ENCODE peak calls at places on chromosome 6, in ten cellular contexts. B is breast epithelium, Q is Peyer's patch, N is esophagus squamous epithelium, K is sigmoid colon, Z is HepG2, Y is tibial nerve, E is heart left ventricle, A is IMR-90, P is thyroid gland. T is an unnamed sample.

GRCh38 chr6:155078331-155078745 is 83.2 kb downstream of the TIAM2 start:
- DNase-seq in Z (no peak), E (no peak), N (no peak), A (no peak), Y (peak), B (no peak), P (peak), Q (no peak), K (no peak), T (no peak)

GRCh38 chr6:142222022-142222421 is 75.0 kb downstream of the VTA1 start:
- DNase-seq in P (no peak), Z (no peak), K (no peak), Y (no peak), A (no peak), B (no peak), Q (no peak), E (no peak), N (no peak), T (no peak)

GRCh38 chr6:26172496-26172958 is 85.3 kb downstream of the HFE start:
- DNase-seq in A (peak), Q (peak), N (no peak), K (no peak), Y (no peak), Z (no peak), P (no peak), E (peak), B (peak), T (no peak)

GRCh38 chr6:68086199-68086598 is 548.9 kb upstream of the ADGRB3 start:
- DNase-seq in A (no peak), N (no peak), Z (no peak), Y (no peak), E (no peak), P (no peak), B (no peak), K (no peak), Q (no peak), T (no peak)

GRCh38 chr6:111427341-111428116 is 55.5 kb downstream of the REV3L start:
- DNase-seq in A (peak), Z (peak), B (no peak), P (no peak), K (no peak), E (no peak), N (no peak), Q (no peak), Y (no peak), T (peak)

GRCh38 chr6:111992851-111993250 is 61.1 kb upstream of the CCN6 start:
- DNase-seq in E (no peak), P (no peak), Q (no peak), Y (no peak), N (no peak), B (no peak), A (peak), Z (no peak), K (no peak), T (no peak)

GRCh38 chr6:151242420-151242841 is 2.7 kb downstream of the AKAP12 start:
- DNase-seq in K (peak), Y (no peak), B (no peak), E (no peak), P (peak), Q (no peak), Z (no peak), N (no peak), A (no peak), T (no peak)

GRCh38 chr6:4155848-4156466 is 20.6 kb upstream of the ECI2 start:
- DNase-seq in E (peak), Q (peak), P (peak), Y (peak), N (no peak), B (peak), A (peak), Z (peak), K (peak), T (peak)

GRCh38 chr6:117840541-117840983 is 66.5 kb upstream of the SLC35F1 start:
- DNase-seq in Q (no peak), E (no peak), N (no peak), A (peak), P (no peak), B (no peak), Z (peak), K (no peak), Y (no peak), T (peak)

GRCh38 chr6:150755524-150755923 is 110.0 kb upstream of the MTHFD1L start:
- DNase-seq in N (no peak), A (no peak), P (no peak), Z (no peak), K (no peak), E (no peak), Q (no peak), Y (no peak), B (no peak), T (no peak)

GRCh38 chr6:100880149-100880900 is 804 bp downstream of the ASCC3 start:
- DNase-seq in B (no peak), Z (peak), Y (no peak), Q (no peak), P (no peak), N (no peak), E (no peak), A (peak), K (no peak), T (peak)

GRCh38 chr6:147906361-147906760 is 397.9 kb downstream of the SAMD5 start:
- DNase-seq in Z (no peak), A (no peak), Q (no peak), Y (no peak), P (no peak), N (no peak), B (no peak), K (no peak), E (no peak), T (no peak)

GRCh38 chr6:120785459-120786086 is 548.7 kb downstream of the TBC1D32 start:
- DNase-seq in Z (no peak), Y (no peak), Q (no peak), E (no peak), A (no peak), N (no peak), P (no peak), B (no peak), K (no peak), T (no peak)

GRCh38 chr6:14921878-14922277 is 324.0 kb upstream of the JARID2 start:
- DNase-seq in E (peak), N (no peak), A (no peak), Z (no peak), Q (no peak), P (no peak), Y (peak), K (peak), B (no peak), T (no peak)

GRCh38 chr6:87742106-87742505 is 40.1 kb upstream of the AKIRIN2 start:
- DNase-seq in E (no peak), A (no peak), N (no peak), P (no peak), B (no peak), Q (peak), Y (peak), K (no peak), Z (no peak), T (no peak)
- H3K27ac ChIP-seq in E (no peak), A (no peak), N (no peak), P (no peak), B (no peak), Q (no peak), Y (no peak), K (no peak), Z (no peak), T (no peak)

GRCh38 chr6:158648682-158649131 is 1.1 kb upstream of the SYTL3 start:
- DNase-seq in Y (no peak), P (no peak), Z (no peak), N (no peak), E (no peak), A (peak), Q (peak), B (no peak), K (peak), T (no peak)

GRCh38 chr6:158647501-158647900 is 2.4 kb upstream of the SYTL3 start:
- DNase-seq in B (no peak), A (peak), Z (no peak), Y (no peak), P (no peak), K (no peak), E (no peak), Q (peak), N (no peak), T (no peak)

GRCh38 chr6:158645064-158646022 is 800 bp upstream of the DYNLT1 start:
- DNase-seq in B (no peak), Q (peak), P (peak), Y (no peak), K (peak), N (no peak), E (no peak), Z (no peak), A (no peak), T (no peak)

GRCh38 chr6:158646023-158646888 is 1.7 kb upstream of the DYNLT1 start:
- DNase-seq in K (peak), N (no peak), B (no peak), Q (peak), Z (no peak), Y (no peak), E (no peak), A (no peak), P (peak), T (no peak)

DNA sequence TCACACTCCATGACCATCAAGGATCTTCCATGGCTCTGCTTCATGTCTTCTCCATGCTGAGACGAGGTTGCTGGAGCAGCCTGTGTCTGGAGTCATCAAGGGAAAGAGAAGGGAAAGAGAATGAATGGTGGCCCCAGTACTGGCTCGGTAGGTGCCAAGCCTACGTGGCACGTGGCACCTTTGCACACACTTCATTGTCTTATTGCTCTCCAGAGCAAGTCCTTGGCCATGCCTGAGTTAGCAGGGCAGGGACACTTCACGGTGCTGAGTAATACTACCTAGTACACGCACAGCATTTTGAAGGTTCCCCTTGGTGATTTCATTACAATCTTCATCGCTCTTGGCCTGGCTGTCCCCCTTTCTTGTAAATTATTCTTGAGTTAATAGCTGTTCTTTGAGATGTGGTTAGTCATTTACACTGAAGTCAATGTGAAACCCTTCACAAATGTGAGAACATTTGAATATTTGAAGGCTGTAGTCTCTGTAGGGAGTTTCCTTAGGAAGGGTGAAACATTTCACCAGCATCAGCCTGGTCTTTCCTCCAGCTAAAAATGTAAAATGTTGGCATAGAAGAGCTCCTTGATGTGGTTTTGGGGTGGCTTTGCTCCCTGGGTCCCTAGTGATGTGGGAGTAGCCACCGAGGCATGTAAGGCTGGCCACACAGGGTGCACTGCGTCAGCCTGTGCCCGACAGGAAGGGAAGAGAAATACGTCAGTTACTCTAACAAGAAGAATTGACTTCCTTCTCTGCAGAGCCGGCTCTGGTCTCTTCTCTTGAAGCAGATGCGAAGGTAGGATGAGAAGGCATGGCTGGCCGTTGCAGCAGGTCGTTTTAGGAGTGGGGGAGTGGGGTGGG is at the start of gene SYTL3:
- DNase-seq in E (peak), Y (no peak), P (peak), A (peak), N (peak), B (no peak), Z (no peak), K (peak), Q (peak), T (no peak)
- TF ChIP-seq POLR2A in E (no peak), Y (no peak), P (no peak), A (peak), N (no peak), B (no peak), Z (no peak), K (no peak), Q (peak), T (peak)

GRCh38 chr6:1043458-1043836 is 268.5 kb upstream of the FOXQ1 start:
- DNase-seq in K (no peak), P (no peak), N (no peak), Q (no peak), Z (no peak), B (no peak), A (no peak), E (no peak), Y (no peak), T (no peak)
- H3K27ac ChIP-seq in K (no peak), P (no peak), N (no peak), Q (no peak), Z (no peak), B (no peak), A (no peak), E (no peak), Y (no peak), T (no peak)

DNA sequence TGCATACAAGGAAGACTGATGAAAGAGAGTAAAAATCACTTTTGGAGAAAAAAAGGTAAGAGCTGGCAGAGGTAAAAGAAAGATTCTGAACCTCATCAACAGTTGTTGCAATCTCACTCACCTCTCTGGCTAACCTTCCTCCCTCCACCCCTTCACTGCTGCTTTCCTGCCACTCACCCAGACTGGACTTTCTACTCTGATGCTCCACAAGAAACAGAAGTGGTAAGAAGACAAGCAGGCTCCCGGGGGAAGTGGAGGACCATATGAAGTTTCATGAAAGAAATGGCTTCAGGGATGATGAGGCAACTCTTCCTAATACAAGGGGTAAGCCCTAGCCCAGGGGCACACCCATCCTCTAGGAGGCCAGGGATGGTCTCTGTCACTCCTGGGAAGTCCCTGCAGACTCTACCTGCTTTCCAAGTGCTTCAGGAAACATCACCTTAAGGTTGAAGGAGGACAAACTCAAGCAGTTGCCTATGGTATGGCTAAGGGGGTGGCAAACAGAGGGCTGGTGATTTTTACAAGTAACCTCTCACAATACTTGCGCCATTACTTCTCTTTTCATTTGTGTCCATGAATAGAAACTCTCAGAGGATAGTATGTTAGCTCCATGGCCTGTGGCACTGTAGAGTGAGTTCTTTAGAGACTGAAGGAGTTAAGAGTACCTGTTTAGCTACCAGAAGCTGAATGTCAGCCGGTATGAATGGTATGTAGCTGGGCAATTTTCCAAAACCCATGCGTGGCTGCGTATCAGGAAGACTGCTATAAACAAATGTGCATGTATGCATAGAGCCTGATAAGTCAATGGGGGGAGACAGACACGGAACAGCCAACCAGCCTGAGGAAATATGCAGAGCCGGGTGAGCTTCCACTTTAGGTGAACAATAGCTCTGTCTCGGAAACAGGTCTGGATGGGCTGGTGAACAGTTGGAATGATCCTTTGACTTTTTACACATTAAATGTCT is 112.0 kb downstream of the BACH2 start:
- DNase-seq in Q (no peak), N (no peak), E (no peak), P (peak), Y (no peak), A (peak), Z (no peak), B (no peak), K (no peak), T (no peak)
- TF ChIP-seq POLR2A in Q (no peak), N (no peak), E (no peak), P (no peak), Y (no peak), A (no peak), Z (no peak), B (no peak), K (no peak), T (no peak)